ENCODE peak calls at places on chromosomes 4 and X, in nine cellular contexts. A is neural progenitor cell, W is HCT116, I is neuronal stem cell, X is endodermal cell, K is H9, Q is colonic mucosa, H is MM.1S, F is fibroblast of lung. O is an unnamed sample.

GRCh38 chrX:97199501-97199900 is 315.8 kb downstream of the RPA4 start:
- DNase-seq in H (no peak), K (no peak), F (peak; percentile 2), W (no peak), A (no peak), Q (no peak), I (no peak), X (no peak), O (no peak)

GRCh38 chr4:187172340-187172761 is 448.7 kb upstream of the FAT1 start:
- DNase-seq in X (no peak), Q (peak; percentile 44), I (no peak), A (no peak), H (no peak), F (peak; percentile 73), W (no peak), K (no peak), O (no peak)

GRCh38 chr4:129164243-129164642 is 68.3 kb downstream of the C4orf33 start:
- DNase-seq in H (no peak), K (no peak), F (no peak), X (peak; percentile 68), I (no peak), W (no peak), Q (no peak), A (no peak), O (no peak)

GRCh38 chr4:43776371-43776770 is 672.2 kb downstream of the KCTD8 start:
- DNase-seq in K (no peak), H (peak; percentile 57), A (no peak), Q (no peak), F (peak; percentile 19), W (no peak), I (no peak), X (no peak), O (no peak)

GRCh38 chr4:93066746-93067145 is 761.8 kb upstream of the ATOH1 start:
- DNase-seq in H (no peak), F (peak; percentile 15), Q (no peak), X (no peak), I (no peak), W (no peak), K (no peak), A (no peak), O (no peak)

GRCh38 chrX:109658391-109658790 is 33.4 kb upstream of the KCNE5 start:
- DNase-seq in H (no peak), X (no peak), A (no peak), Q (no peak), I (no peak), W (no peak), F (no peak), K (no peak), O (no peak)

GRCh38 chrX:150688911-150689451 is 4.2 kb upstream of the MTMR1 start:
- DNase-seq in K (peak; percentile 43), F (peak; percentile 78), X (peak; percentile 74), A (no peak), I (no peak), Q (no peak), H (no peak), W (peak; percentile 28), O (no peak)

GRCh38 chr4:150230556-150230955 is 152.3 kb downstream of the DCLK2 start:
- DNase-seq in I (no peak), H (no peak), A (no peak), Q (no peak), F (no peak), W (no peak), K (no peak), X (peak; percentile 20), O (no peak)

GRCh38 chr4:22190855-22191254 is 242.3 kb upstream of the KCNIP4 start:
- DNase-seq in X (no peak), K (no peak), W (no peak), H (no peak), F (peak; percentile 72), Q (no peak), A (no peak), I (no peak), O (no peak)

DNA sequence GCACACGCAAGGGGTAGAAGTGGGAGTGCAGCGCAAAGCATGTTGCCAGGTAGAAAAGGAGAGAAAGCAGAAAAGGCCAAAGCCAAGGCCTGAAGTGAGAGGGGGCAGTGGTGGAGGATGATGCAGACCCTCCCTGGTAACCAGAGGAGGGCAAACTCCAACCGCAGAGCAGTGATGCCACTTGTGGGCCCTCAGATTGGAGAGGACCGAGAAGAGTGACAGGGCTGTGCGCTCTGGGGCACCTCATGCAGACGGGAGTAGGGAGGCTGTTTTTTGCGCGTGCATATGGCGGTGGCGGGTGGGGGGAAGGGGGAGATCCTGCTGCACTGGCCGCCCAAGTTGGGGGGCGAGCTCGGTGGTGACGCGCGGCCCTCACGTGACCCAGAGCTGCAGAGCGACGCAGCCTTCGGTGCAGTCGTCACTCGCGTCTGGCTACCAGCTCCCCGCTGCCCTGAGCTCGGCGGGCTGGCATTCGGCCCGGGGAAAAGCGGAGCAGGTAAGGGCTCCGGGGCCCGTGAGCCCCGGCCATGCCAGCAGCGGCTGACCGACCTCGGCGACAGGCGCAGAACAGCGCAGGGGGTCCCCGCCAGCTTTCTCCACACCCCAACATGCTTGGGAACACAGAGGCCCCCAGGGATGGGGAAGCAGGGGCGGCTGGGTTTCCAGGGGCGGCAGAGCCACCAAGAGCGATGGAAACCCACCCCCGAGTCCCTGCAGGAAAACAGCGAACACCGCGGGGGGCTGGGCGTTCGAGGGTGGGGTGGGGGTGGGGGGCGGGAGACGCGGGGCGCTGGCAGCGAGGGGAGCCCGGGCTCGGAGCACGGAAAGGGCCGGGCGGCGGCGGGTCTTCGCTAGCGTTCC is at the start of gene BEX3:
- DNase-seq in W (no peak), X (peak; percentile 94), H (no peak), I (no peak), A (peak; percentile 77), F (peak; percentile 62), K (peak; percentile 93), Q (peak; percentile 48), O (peak; percentile 85)
- H3K9ac ChIP-seq in W (peak within 1 kb of the TSS; percentile 79), X (peak within 1 kb of the TSS; percentile 83), H (no peak within 1 kb of the TSS), I (peak within 1 kb of the TSS; percentile 84), A (peak within 1 kb of the TSS; percentile 80), F (peak within 1 kb of the TSS; percentile 88), K (peak within 1 kb of the TSS; percentile 94), Q (peak within 1 kb of the TSS; percentile 69), O (peak within 1 kb of the TSS; percentile 60)

GRCh38 chr4:95232358-95233156 is 316.2 kb downstream of the UNC5C start:
- DNase-seq in F (no peak), H (no peak), I (no peak), W (no peak), X (no peak), A (no peak), K (no peak), Q (no peak), O (no peak)
- H3K9ac ChIP-seq in F (no peak overlapping the region), H (no peak overlapping the region), I (no peak overlapping the region), W (no peak overlapping the region), X (no peak overlapping the region), A (no peak overlapping the region), K (no peak overlapping the region), Q (no peak overlapping the region), O (no peak overlapping the region)

GRCh38 chrX:48919947-48920712 is 1.3 kb upstream of the PIM2 start:
- DNase-seq in Q (no peak), I (no peak), A (no peak), K (no peak), X (peak; percentile 36), H (no peak), W (no peak), F (no peak), O (peak; percentile 20)

GRCh38 chrX:48917139-48917980 is 1.5 kb downstream of the PIM2 start:
- DNase-seq in A (peak; percentile 95), H (peak; percentile 86), F (peak; percentile 89), X (peak; percentile 94), I (peak; percentile 90), Q (peak; percentile 91), W (peak; percentile 74), K (peak; percentile 93), O (peak; percentile 94)

GRCh38 chrX:48919360-48919821 is 567 bp upstream of the PIM2 start:
- DNase-seq in X (peak; percentile 83), A (no peak), Q (no peak), F (no peak), K (no peak), I (no peak), W (no peak), H (peak; percentile 76), O (peak; percentile 75)

GRCh38 chrX:48918303-48918643 is 551 bp downstream of the PIM2 start:
- DNase-seq in H (no peak), W (no peak), X (no peak), I (no peak), Q (no peak), K (no peak), A (peak; percentile 6), F (no peak), O (no peak)

DNA sequence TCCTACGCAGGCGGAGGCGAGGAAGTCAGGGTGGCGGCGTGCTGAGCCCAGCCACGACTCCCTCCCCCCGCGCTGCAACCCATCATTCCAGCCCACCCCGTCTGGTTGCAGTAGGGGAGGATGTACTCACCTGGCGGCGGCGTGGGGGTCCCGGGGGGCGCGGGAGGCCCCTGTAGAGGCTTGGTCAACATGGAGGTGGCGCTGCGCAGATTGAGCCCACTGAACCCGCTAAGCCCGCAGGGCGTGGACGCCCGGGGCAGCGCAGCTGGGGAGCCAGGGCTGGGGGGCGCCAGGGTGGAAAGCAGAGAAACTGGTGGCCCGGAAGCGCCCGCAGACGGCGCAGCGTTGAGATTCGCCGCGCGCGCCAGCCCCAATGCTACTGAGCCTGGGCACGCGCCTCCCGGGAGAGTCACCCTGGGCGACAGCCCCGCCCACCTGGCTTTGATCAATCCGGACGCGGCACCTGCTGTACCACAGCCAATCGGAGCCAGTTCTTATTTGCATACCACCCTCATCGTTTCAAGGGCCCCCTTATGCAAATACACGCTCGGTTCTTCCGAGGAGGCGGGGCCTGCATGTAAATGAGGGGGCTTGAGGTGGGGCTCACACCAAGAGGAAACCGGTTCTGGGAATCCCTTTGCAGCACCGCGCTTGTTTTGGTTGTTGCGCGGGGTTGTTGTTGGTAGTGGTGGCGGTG is at the start of gene PIM2:
- DNase-seq in I (peak; percentile 87), K (peak; percentile 95), F (peak; percentile 77), X (peak; percentile 95), Q (peak; percentile 91), A (peak; percentile 96), W (peak; percentile 63), H (peak; percentile 95), O (peak; percentile 96)
- H3K9ac ChIP-seq in I (peak within 1 kb of the TSS; percentile 77), K (peak within 1 kb of the TSS; percentile 97), F (peak within 1 kb of the TSS; percentile 62), X (peak within 1 kb of the TSS; percentile 83), Q (peak within 1 kb of the TSS; percentile 81), A (peak within 1 kb of the TSS; percentile 78), W (peak within 1 kb of the TSS; percentile 86), H (peak within 1 kb of the TSS; percentile 99), O (peak within 1 kb of the TSS; percentile 16)

GRCh38 chrX:17373337-17373736 is 1.7 kb upstream of the NHS start:
- DNase-seq in H (no peak), W (no peak), F (no peak), Q (no peak), K (no peak), I (no peak), A (no peak), X (no peak), O (no peak)

GRCh38 chrX:17375361-17375630 is 296 bp downstream of the NHS start:
- DNase-seq in X (no peak), F (no peak), H (no peak), I (no peak), W (no peak), Q (peak; percentile 19), A (no peak), K (peak; percentile 49), O (no peak)

GRCh38 chrX:17375631-17376380 is 806 bp downstream of the NHS start:
- DNase-seq in A (peak; percentile 62), W (no peak), K (peak; percentile 42), Q (no peak), X (peak; percentile 76), I (peak; percentile 18), F (peak; percentile 31), H (no peak), O (peak; percentile 76)

GRCh38 chrX:17376381-17377046 is 1.5 kb downstream of the NHS start:
- DNase-seq in A (peak; percentile 20), X (peak; percentile 61), Q (peak; percentile 24), W (no peak), I (peak; percentile 2), F (no peak), K (no peak), H (no peak), O (peak; percentile 78)

GRCh38 chrX:17374619-17375360 is at the start of gene NHS:
- DNase-seq in I (peak; percentile 70), H (no peak), X (peak; percentile 91), F (peak; percentile 78), W (peak; percentile 61), A (peak; percentile 90), K (peak; percentile 87), Q (peak; percentile 70), O (peak; percentile 91)
- H3K9ac ChIP-seq in I (peak within 1 kb of the TSS; percentile 84), H (no peak within 1 kb of the TSS), X (no peak within 1 kb of the TSS), F (peak within 1 kb of the TSS; percentile 40), W (peak within 1 kb of the TSS; percentile 64), A (no peak within 1 kb of the TSS), K (no peak within 1 kb of the TSS), Q (peak within 1 kb of the TSS; percentile 39), O (peak within 1 kb of the TSS; percentile 58)